ENCODE peak calls at places on chromosomes 12 and 14, in seven cellular contexts. J, Z, L, B, Y, Q and H are unnamed samples. For H3K4me1, the result is how much of the 10 kb centered on the place peaks cover.

GRCh38 chr12:123548107-123548506 is 14.6 kb upstream of the RILPL1 start:
- DNase-seq in J (no peak), Z (no peak), L (no peak), B (no peak), Y (no peak), Q (no peak), H (no peak)

GRCh38 chr12:103771466-103771865 is 69.6 kb downstream of the NT5DC3 start:
- DNase-seq in J (peak), Z (no peak), L (no peak), B (no peak), Y (peak), Q (peak), H (no peak)

GRCh38 chr12:34406228-34406995 is 384.1 kb downstream of the ALG10 start:
- DNase-seq in J (no peak), Z (no peak), L (peak), B (no peak), Y (no peak), Q (no peak), H (no peak)

GRCh38 chr12:44078273-44078672 is 242.4 kb downstream of the TMEM117 start:
- DNase-seq in J (peak), Z (no peak), L (no peak), B (no peak), Y (no peak), Q (no peak), H (no peak)

GRCh38 chr14:98507269-98507668 is 764.7 kb downstream of the BCL11B start:
- DNase-seq in J (no peak), Z (no peak), L (no peak), B (no peak), Y (no peak), Q (no peak), H (no peak)

GRCh38 chr14:22505751-22506710 is 83.0 kb downstream of the DAD1 start:
- DNase-seq in J (no peak), Z (no peak), L (no peak), B (no peak), Y (no peak), Q (no peak), H (no peak)

GRCh38 chr12:106601031-106601430 is 18.2 kb downstream of the RFX4 start:
- DNase-seq in J (no peak), Z (no peak), L (no peak), B (no peak), Y (no peak), Q (no peak), H (no peak)

GRCh38 chr12:131167334-131167733 is 213.6 kb downstream of the ADGRD1 start:
- DNase-seq in J (no peak), Z (no peak), L (no peak), B (no peak), Y (peak), Q (no peak), H (no peak)

GRCh38 chr14:80546056-80546854 is 335.0 kb upstream of the DIO2 start:
- DNase-seq in J (no peak), Z (no peak), L (no peak), B (no peak), Y (no peak), Q (no peak), H (no peak)

GRCh38 chr12:61629702-61630101 is 630.5 kb upstream of the USP15 start:
- DNase-seq in J (no peak), Z (no peak), L (no peak), B (no peak), Y (no peak), Q (no peak), H (no peak)

GRCh38 chr14:22691171-22691570 is 47.0 kb upstream of the OR6J1 start:
- DNase-seq in J (peak), Z (no peak), L (no peak), B (no peak), Y (no peak), Q (no peak), H (no peak)

GRCh38 chr14:51039285-51039684 is 55.6 kb downstream of the TRIM9 start:
- DNase-seq in J (no peak), Z (no peak), L (no peak), B (no peak), Y (no peak), Q (no peak), H (no peak)

GRCh38 chr14:86015511-86015910 is 485.6 kb downstream of the FLRT2 start:
- DNase-seq in J (peak), Z (no peak), L (no peak), B (no peak), Y (no peak), Q (no peak), H (no peak)

GRCh38 chr12:42483534-42483857 is 106.0 kb downstream of the PRICKLE1 start:
- DNase-seq in J (peak), Z (no peak), L (no peak), B (no peak), Y (peak), Q (peak), H (peak)

GRCh38 chr12:91109148-91109564 is 2.1 kb downstream of the LUM start:
- DNase-seq in J (peak), Z (no peak), L (peak), B (peak), Y (peak), Q (peak), H (no peak)

GRCh38 chr12:27081668-27082091 is 698 bp downstream of the C12orf71 start:
- DNase-seq in J (peak), Z (no peak), L (no peak), B (no peak), Y (no peak), Q (peak), H (no peak)

GRCh38 chr12:52872644-52873384 is 24.0 kb upstream of the KRT78 start:
- DNase-seq in J (no peak), Z (no peak), L (no peak), B (no peak), Y (no peak), Q (no peak), H (no peak)

DNA sequence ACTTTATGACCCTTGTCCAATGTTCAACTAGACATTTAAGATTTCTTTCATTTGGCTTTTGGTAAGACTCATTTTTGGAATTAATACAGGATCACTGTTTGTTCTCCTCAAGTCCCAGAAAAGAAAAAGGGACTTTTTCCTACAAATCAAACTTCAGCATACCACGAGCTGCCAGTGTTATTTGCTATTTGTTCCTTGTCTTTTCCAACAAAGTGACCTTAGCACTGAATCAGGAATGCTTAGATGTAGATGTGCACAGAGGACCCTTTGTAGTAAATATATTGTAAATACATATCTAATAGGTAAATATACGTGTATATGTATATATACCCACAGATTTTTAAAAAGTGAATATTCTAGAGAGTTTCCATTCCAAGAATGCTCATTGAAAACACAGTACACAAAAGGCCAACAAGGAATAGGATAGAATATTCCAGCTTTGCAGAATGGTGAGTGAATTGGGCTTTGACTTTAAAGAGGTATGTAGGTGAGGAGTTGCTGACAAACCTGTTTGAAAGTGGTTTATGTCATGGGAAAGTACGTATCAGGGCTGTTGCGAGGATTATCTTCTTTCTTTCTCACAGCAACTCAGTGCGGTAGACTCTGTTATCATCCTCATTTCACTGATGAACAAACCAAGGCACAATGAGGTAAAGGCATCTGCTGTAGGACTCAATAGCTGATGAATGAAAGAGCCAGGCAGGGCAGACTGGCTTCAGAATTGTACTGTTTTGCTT is 65.0 kb downstream of the HMGA2 start:
- DNase-seq in J (no peak), Z (no peak), L (no peak), B (no peak), Y (no peak), Q (no peak), H (no peak)
- H3K4me1 ChIP-seq in J (under half), Z (under half), L (under half), B (under half), Y (under half), Q (under half), H (under half)

GRCh38 chr14:68269136-68269535 is 449.6 kb downstream of the RAD51B start:
- DNase-seq in J (no peak), Z (no peak), L (no peak), B (no peak), Y (no peak), Q (no peak), H (no peak)

GRCh38 chr14:68270342-68270741 is 450.8 kb downstream of the RAD51B start:
- DNase-seq in J (no peak), Z (no peak), L (no peak), B (no peak), Y (no peak), Q (no peak), H (no peak)

GRCh38 chr14:68268197-68268596 is 448.6 kb downstream of the RAD51B start:
- DNase-seq in J (no peak), Z (no peak), L (no peak), B (no peak), Y (no peak), Q (no peak), H (no peak)

GRCh38 chr14:68266998-68267397 is 447.4 kb downstream of the RAD51B start:
- DNase-seq in J (no peak), Z (no peak), L (no peak), B (no peak), Y (no peak), Q (no peak), H (no peak)

GRCh38 chr14:68268719-68269118 is 449.1 kb downstream of the RAD51B start:
- DNase-seq in J (no peak), Z (no peak), L (no peak), B (no peak), Y (no peak), Q (no peak), H (peak)
- H3K4me1 ChIP-seq in J (under half), Z (under half), L (half or more), B (under half), Y (under half), Q (under half), H (under half)

GRCh38 chr14:100236873-100237272 is 2.1 kb upstream of the YY1 start:
- DNase-seq in J (no peak), Z (no peak), L (no peak), B (no peak), Y (no peak), Q (no peak), H (no peak)

GRCh38 chr14:100239840-100240724 is 1.1 kb downstream of the YY1 start:
- DNase-seq in J (peak), Z (peak), L (peak), B (peak), Y (peak), Q (peak), H (peak)

GRCh38 chr14:100239200-100239839 is 376 bp downstream of the YY1 start:
- DNase-seq in J (no peak), Z (no peak), L (peak), B (no peak), Y (peak), Q (peak), H (no peak)

GRCh38 chr14:100237735-100238418 is 1.1 kb upstream of the YY1 start:
- DNase-seq in J (peak), Z (no peak), L (peak), B (no peak), Y (no peak), Q (no peak), H (peak)

GRCh38 chr14:100238419-100239199 is at the start of gene YY1:
- DNase-seq in J (peak), Z (peak), L (peak), B (peak), Y (peak), Q (peak), H (peak)
- H3K4me1 ChIP-seq in J (under half), Z (under half), L (under half), B (under half), Y (under half), Q (under half), H (under half)

DNA sequence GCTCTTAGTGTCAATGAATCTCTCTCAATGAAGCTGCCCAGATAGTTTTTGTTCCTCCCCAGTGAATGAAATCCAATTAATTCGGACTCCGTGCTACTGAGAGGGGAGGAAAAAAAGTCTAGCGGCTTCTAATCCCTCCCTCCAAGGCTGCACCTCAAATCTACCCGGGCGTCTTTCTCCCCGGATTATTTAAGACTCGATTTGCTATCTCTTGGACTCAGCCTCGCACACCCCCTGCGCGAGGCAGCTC is 134 bp downstream of the DUSP6 start:
- DNase-seq in J (no peak), Z (no peak), L (no peak), B (no peak), Y (no peak), Q (no peak), H (no peak)
- H3K4me1 ChIP-seq in J (under half), Z (under half), L (under half), B (under half), Y (under half), Q (under half), H (under half)

DNA sequence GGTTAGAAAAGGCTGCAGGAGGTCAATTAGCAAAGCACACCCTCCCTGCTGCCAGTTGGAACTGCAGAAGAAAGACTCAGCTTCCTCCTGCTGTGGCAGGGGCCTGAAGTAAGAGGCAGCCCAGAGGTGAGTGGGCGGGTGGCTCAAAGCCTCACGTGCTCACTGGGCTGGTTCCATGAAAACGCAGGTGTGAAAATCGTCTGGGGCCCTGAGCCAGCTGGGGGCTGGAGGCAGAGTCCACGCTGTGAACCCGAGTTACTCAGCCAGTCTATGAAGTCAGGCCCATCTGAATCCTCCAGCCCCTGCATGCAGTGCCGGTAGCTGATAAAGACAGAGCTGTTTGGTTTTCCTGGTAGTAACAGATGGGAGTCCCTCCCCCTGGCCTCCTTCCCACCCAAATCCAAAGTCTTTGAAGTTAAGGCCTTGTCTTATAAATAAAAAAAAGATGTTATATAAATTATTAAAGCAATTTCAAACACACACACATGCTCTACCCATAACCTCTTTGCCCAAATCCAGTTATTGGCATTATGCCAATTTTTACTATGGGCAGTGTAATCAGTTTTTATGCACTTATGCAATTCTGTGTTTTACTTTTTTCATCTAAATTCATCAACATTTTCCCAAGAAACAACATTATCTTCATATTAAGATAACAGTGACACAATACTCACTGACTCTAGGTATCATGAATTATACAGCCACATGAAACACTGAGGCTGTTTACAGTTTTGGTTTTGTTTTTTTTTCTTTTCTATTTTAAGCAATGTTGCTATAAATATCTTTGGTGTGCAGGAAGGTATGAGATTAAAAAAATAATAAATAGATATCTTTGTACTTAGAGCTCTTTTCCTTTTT is 57.9 kb upstream of the PNMA1 start:
- DNase-seq in J (peak), Z (peak), L (peak), B (no peak), Y (peak), Q (peak), H (peak)
- H3K4me1 ChIP-seq in J (under half), Z (under half), L (half or more), B (under half), Y (under half), Q (under half), H (half or more)

DNA sequence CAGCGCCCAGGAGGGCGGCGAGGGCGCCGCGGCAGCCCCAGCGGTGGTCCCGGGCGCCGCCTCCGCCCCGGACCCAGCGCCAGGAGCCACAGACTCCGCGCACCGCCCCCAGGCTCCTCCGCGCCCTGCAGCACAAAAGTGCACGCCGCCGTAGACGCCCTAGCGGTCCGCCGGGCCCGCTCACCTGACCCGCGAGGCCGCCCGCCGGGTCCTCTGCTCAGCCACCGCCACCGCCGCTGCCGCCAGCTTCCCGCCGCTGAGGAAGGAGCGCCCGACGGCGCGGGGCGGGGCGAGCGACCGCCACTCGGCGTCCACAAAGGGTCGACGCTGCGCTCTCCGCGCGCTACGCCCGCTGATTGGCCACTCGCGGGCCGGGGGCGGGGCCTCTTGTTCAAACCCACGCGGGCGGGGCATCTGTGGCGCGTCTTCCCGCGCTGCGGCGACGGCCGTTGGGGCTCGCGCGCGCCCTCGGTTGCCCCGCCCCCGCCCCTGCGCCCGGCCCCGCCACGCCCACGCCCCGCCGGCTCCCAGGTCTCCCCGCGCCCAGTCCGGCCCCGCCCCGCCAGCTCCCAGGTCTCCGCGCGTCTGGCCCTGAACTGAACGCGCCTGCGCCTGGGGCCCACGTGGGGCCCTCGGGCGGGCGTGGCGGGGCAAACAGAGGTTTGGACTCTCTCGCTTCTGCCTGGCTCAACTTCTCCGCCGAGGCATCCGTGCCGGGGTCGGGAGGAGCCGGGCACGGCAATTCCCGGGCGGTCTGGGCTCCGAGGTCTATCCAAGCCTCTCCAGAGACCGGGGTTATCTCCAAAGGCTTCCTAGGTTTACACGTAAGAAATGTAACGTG is at the start of gene CDCA4:
- DNase-seq in J (peak), Z (peak), L (peak), B (peak), Y (peak), Q (peak), H (peak)
- H3K4me1 ChIP-seq in J (under half), Z (under half), L (under half), B (under half), Y (under half), Q (under half), H (half or more)